ENCODE peak calls at places on chromosomes 11 and 22, in four cellular contexts. X is heart right ventricle, F is GM23248, O is H9. T is an unnamed sample.
A peak's percentile ranks its signal among the peaks of the same experiment; 100 is the strongest.

GRCh38 chr11:64086263-64086938 is 50.7 kb downstream of the FLRT1 start:
- DNase-seq in X (peak; percentile 34), F (peak; percentile 41), O (no peak), T (peak; percentile 48)

GRCh38 chr22:48372395-48372794 is 1455.3 kb downstream of the BRD1 start:
- DNase-seq in X (no peak), F (no peak), O (no peak), T (no peak)

GRCh38 chr22:37237371-37238268 is 6.4 kb downstream of the RAC2 start:
- DNase-seq in X (no peak), F (peak; percentile 78), O (no peak), T (no peak)

GRCh38 chr11:85815186-85815911 is 4.4 kb upstream of the SYTL2 start:
- DNase-seq in X (no peak), F (peak; percentile 72), O (no peak), T (no peak)

GRCh38 chr11:61056981-61057380 is 45.3 kb upstream of the CD5 start:
- DNase-seq in X (no peak), F (no peak), O (no peak), T (no peak)

GRCh38 chr11:71112990-71113389 is 139.4 kb downstream of the SHANK2 start:
- DNase-seq in X (no peak), F (no peak), O (no peak), T (no peak)

GRCh38 chr11:3155691-3156258 is 9.3 kb downstream of the OSBPL5 start:
- DNase-seq in X (no peak), F (peak; percentile 84), O (no peak), T (no peak)

GRCh38 chr22:39679652-39680051 is 109.1 kb downstream of the CACNA1I start:
- DNase-seq in X (no peak), F (no peak), O (no peak), T (no peak)

GRCh38 chr11:43735931-43736330 is 55.4 kb downstream of the HSD17B12 start:
- DNase-seq in X (no peak), F (peak; percentile 76), O (no peak), T (no peak)

GRCh38 chr22:32801436-32802290 is at the start of gene TIMP3:
- DNase-seq in X (peak; percentile 92), F (peak; percentile 93), O (peak; percentile 86), T (no peak)

GRCh38 chr11:34262601-34263081 is 95.2 kb downstream of the ABTB2 start:
- DNase-seq in X (no peak), F (no peak), O (no peak), T (no peak)

GRCh38 chr11:40204228-40204627 is 1255.2 kb downstream of the LRRC4C start:
- DNase-seq in X (no peak), F (no peak), O (no peak), T (no peak)

GRCh38 chr11:121494355-121495099 is 41.8 kb upstream of the SORL1-AS1 start:
- DNase-seq in X (no peak), F (no peak), O (no peak), T (no peak)

GRCh38 chr11:69484427-69485259 is 3.2 kb downstream of the LINC01488 start:
- DNase-seq in X (no peak), F (no peak), O (no peak), T (no peak)

GRCh38 chr11:67267188-67268035 is 1.1 kb downstream of the GRK2 start:
- DNase-seq in X (no peak), F (no peak), O (no peak), T (no peak)

GRCh38 chr11:128701086-128701485 is 7.2 kb downstream of the FLI1 start:
- DNase-seq in X (no peak), F (peak; percentile 76), O (no peak), T (no peak)

GRCh38 chr22:47854226-47854625 is 1091.8 kb downstream of the TBC1D22A start:
- DNase-seq in X (no peak), F (no peak), O (no peak), T (no peak)

GRCh38 chr22:32606181-32606580 is 131.6 kb downstream of the FBXO7 start:
- DNase-seq in X (no peak), F (no peak), O (no peak), T (no peak)

GRCh38 chr22:24325105-24325757 is 54.6 kb downstream of the SPECC1L start:
- DNase-seq in X (peak; percentile 53), F (peak; percentile 93), O (no peak), T (no peak)

GRCh38 chr11:58917159-58917765 is 22.0 kb upstream of the GLYATL1 start:
- DNase-seq in X (no peak), F (no peak), O (no peak), T (no peak)

GRCh38 chr11:71342951-71343827 is 90.8 kb upstream of the SHANK2 start:
- DNase-seq in X (no peak), F (peak; percentile 45), O (peak; percentile 86), T (peak; percentile 6)

GRCh38 chr11:109804911-109805310 is 288.3 kb upstream of the ZC3H12C start:
- DNase-seq in X (no peak), F (no peak), O (no peak), T (no peak)

GRCh38 chr11:65553301-65554001 is 4.7 kb downstream of the LTBP3 start:
- DNase-seq in X (no peak), F (no peak), O (peak; percentile 91), T (no peak)

GRCh38 chr22:24768537-24769374 is 5.8 kb downstream of the PIWIL3 start:
- DNase-seq in X (peak; percentile 63), F (peak; percentile 69), O (peak; percentile 60), T (no peak)

GRCh38 chr11:36051235-36052072 is 107.6 kb downstream of the LDLRAD3 start:
- DNase-seq in X (no peak), F (no peak), O (no peak), T (no peak)

DNA sequence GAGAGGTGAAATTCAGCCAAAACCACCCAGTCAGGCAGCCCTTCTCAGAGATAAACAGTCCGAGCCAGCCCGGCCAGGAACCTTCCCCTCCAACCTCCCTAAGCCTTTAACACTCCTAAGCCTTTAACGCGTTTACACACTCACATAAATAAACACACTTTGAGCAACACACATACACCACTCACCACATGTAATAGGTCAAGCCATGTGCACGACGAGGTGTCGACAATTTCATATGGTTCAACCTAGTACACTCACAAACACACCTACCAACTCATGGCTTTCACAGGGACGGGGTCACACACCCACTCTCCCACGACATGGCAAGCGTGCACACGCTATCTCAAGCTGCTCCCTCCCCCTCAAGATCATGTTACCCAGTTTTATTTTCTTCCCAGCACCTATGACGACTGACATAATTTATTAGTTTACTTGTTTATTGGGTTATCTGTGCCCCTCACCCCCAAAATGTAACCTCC is 15.5 kb downstream of the SLC43A1 start:
- DNase-seq in X (no peak), F (no peak), O (no peak), T (no peak)
- H3K27ac ChIP-seq in X (peak overlapping the region; percentile 84), F (no peak overlapping the region), O (no peak overlapping the region), T (peak overlapping the region; percentile 72)

GRCh38 chr11:11937433-11937832 is 71.0 kb downstream of the DKK3 start:
- DNase-seq in X (no peak), F (peak; percentile 14), O (no peak), T (no peak)
- H3K27ac ChIP-seq in X (no peak overlapping the region), F (peak overlapping the region; percentile 33), O (no peak overlapping the region), T (no peak overlapping the region)

GRCh38 chr11:12170501-12170900 is 60.1 kb downstream of the MICAL2 start:
- DNase-seq in X (no peak), F (no peak), O (no peak), T (no peak)
- H3K27ac ChIP-seq in X (peak overlapping the region; percentile 53), F (peak overlapping the region; percentile 77), O (no peak overlapping the region), T (no peak overlapping the region)

DNA sequence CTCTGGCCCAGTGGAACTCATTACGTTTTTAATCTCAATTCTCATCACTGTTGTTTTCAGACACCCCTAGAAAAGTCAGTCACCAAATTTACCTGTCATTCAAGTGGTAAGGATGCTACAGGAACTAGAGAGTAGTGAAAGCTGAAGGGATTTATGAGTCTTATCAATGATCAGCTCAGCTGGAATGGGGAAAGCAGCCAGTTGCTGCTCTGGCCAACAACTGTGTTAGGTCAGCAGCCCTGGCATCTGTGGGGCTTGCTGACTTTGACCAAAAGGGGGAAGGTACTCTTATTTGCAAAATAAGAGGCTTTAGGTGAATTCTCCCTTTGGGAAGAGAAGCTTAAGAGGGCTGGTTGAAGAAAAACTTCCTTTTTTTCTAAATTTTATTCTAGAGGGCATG is 76.2 kb upstream of the HORMAD2 start:
- DNase-seq in X (no peak), F (peak; percentile 29), O (no peak), T (no peak)
- H3K27ac ChIP-seq in X (peak overlapping the region; percentile 1), F (no peak overlapping the region), O (no peak overlapping the region), T (no peak overlapping the region)

T was measured in substantia nigra.